ENCODE peak calls at places on chromosomes 16 and 17, in nine cellular contexts. A is psoas muscle, V is breast epithelium, S is cardiac muscle cell, C is BJ, M is thoracic aorta, Q is testis, R is right atrium auricular region, J is brain microvascular endothelial cell. F is an unnamed sample.

GRCh38 chr16:81997738-81998137 is 13.5 kb downstream of the SDR42E1 start:
- DNase-seq in R (no peak), S (peak; percentile 89), M (no peak), A (no peak), Q (peak; percentile 53), C (peak; percentile 60), J (peak; percentile 88), V (no peak), F (peak; percentile 42)

GRCh38 chr17:45048795-45049563 is 2.5 kb downstream of the DCAKD start:
- DNase-seq in V (no peak), S (no peak), J (no peak), R (no peak), Q (no peak), A (no peak), M (no peak), C (no peak), F (no peak)

GRCh38 chr17:4236456-4236855 is 27.3 kb downstream of the ANKFY1 start:
- DNase-seq in Q (no peak), V (no peak), C (no peak), M (no peak), A (no peak), S (peak; percentile 32), R (no peak), J (peak; percentile 45), F (no peak)

GRCh38 chr16:2981177-2981898 is 1.1 kb upstream of the PKMYT1 start:
- DNase-seq in J (no peak), S (peak; percentile 43), Q (peak; percentile 64), A (no peak), M (no peak), V (no peak), C (no peak), R (no peak), F (no peak)

GRCh38 chr17:78966906-78967600 is 12.7 kb downstream of the LGALS3BP start:
- DNase-seq in Q (no peak), C (no peak), V (no peak), R (no peak), J (no peak), A (no peak), S (no peak), M (no peak), F (no peak)

GRCh38 chr17:35315283-35315682 is 58.1 kb downstream of the SLFN11 start:
- DNase-seq in R (no peak), M (no peak), J (peak; percentile 86), C (peak; percentile 75), S (peak; percentile 91), A (peak; percentile 73), Q (no peak), V (no peak), F (no peak)

GRCh38 chr17:4220655-4221054 is 43.1 kb downstream of the ANKFY1 start:
- DNase-seq in C (no peak), Q (peak; percentile 55), A (no peak), R (no peak), V (no peak), J (no peak), M (no peak), S (peak; percentile 34), F (no peak)

GRCh38 chr17:28370035-28370743 is at the start of gene VTN:
- DNase-seq in C (no peak), R (peak; percentile 83), M (no peak), V (no peak), J (no peak), Q (peak; percentile 59), S (peak; percentile 91), A (no peak), F (no peak)

GRCh38 chr16:1188781-1189189 is 35.9 kb downstream of the CACNA1H start:
- DNase-seq in J (no peak), C (no peak), M (no peak), A (no peak), S (peak; percentile 49), V (peak; percentile 20), R (no peak), Q (peak; percentile 61), F (no peak)

GRCh38 chr17:33140413-33141099 is 148.9 kb downstream of the SPACA3 start:
- DNase-seq in A (no peak), C (no peak), M (no peak), V (no peak), S (no peak), R (no peak), J (no peak), Q (no peak), F (no peak)

GRCh38 chr17:40915199-40915661 is 22.2 kb downstream of the KRT23 start:
- DNase-seq in V (no peak), M (no peak), S (peak; percentile 68), C (peak; percentile 96), R (no peak), J (peak; percentile 81), A (no peak), Q (no peak), F (peak; percentile 97)

GRCh38 chr17:50841949-50842354 is 6.6 kb downstream of the WFIKKN2 start:
- DNase-seq in R (peak; percentile 72), S (peak; percentile 78), C (no peak), V (peak; percentile 62), M (no peak), A (peak; percentile 80), Q (peak; percentile 80), J (peak; percentile 60), F (no peak)

GRCh38 chr17:50843150-50843905 is 7.9 kb downstream of the WFIKKN2 start:
- DNase-seq in S (no peak), V (no peak), J (no peak), R (no peak), M (no peak), Q (no peak), A (no peak), C (no peak), F (no peak)

GRCh38 chr17:50845260-50846147 is 10.1 kb downstream of the WFIKKN2 start:
- DNase-seq in R (no peak), C (no peak), Q (no peak), V (peak; percentile 53), M (no peak), J (no peak), S (no peak), A (peak; percentile 85), F (no peak)

GRCh38 chr17:50842506-50843149 is 7.2 kb downstream of the WFIKKN2 start:
- DNase-seq in C (no peak), M (no peak), A (no peak), V (no peak), R (no peak), Q (no peak), S (no peak), J (no peak), F (no peak)

GRCh38 chr17:50844117-50844700 is 8.8 kb downstream of the WFIKKN2 start:
- DNase-seq in M (no peak), J (no peak), S (no peak), A (no peak), R (no peak), V (no peak), Q (no peak), C (no peak), F (no peak)
- H3K27me3 ChIP-seq in M (no peaks in the 10 kb centered on the region), J (no peaks in the 10 kb centered on the region), S (no peaks in the 10 kb centered on the region), A (no peaks in the 10 kb centered on the region), R (no peaks in the 10 kb centered on the region), V (no peaks in the 10 kb centered on the region), Q (no peaks in the 10 kb centered on the region), C (no peaks in the 10 kb centered on the region), F (no peaks in the 10 kb centered on the region)

GRCh38 chr17:57810740-57811632 is 38.9 kb downstream of the MRPS23 start:
- DNase-seq in M (no peak), V (peak; percentile 23), Q (peak; percentile 56), C (peak; percentile 4), R (no peak), J (peak; percentile 11), A (peak; percentile 65), S (peak; percentile 82), F (no peak)
- TF ChIP-seq CTCF in M (peak; percentile 8), V (no peak), Q (no peak), C (no peak), R (no peak), J (no peak), A (no peak), S (peak; percentile 8), F (no peak)

GRCh38 chr16:12896562-12896961 is 4.8 kb upstream of the SHISA9 start:
- DNase-seq in Q (no peak), J (no peak), R (no peak), A (no peak), C (no peak), V (no peak), M (no peak), S (no peak), F (no peak)

GRCh38 chr16:12891836-12892235 is 9.6 kb upstream of the SHISA9 start:
- DNase-seq in M (no peak), Q (no peak), V (no peak), J (no peak), R (no peak), S (no peak), A (no peak), C (no peak), F (no peak)

GRCh38 chr16:12898556-12898955 is 2.8 kb upstream of the SHISA9 start:
- DNase-seq in V (no peak), J (no peak), M (no peak), S (no peak), A (no peak), C (no peak), Q (no peak), R (no peak), F (no peak)

DNA sequence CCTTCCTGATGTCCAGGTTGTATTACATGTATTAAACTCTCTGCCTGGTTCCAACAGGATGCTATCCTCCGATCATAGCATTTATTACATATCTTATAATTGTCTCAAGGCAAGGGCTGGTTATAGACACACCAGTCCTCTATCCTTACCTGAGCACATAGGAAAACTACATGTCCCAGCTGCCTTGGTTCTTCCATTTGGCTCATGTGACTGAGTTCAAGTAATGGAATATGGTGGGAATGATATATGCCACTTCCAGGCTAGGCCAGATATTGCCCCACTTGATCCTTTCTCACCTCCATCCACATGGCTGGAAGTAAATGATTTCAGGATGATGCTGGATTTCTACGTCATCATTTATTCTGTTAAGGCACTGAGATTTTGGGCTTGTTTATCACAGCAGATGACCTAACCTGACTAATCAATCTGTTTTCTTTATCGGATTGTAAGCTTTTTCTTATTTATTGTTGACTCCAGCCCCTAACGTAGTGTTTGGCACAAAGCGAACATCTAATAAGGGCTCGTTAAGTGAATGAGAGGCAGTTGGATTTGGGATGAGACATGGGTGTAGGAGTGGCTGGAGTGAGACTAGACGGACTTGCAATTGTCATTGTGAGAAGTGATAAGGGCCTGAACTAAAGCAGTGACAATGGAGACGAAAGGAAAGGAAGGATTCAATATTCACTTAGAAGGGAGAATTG is 8.2 kb upstream of the SHISA9 start:
- DNase-seq in A (no peak), R (no peak), Q (no peak), M (no peak), C (no peak), V (no peak), J (no peak), S (no peak), F (no peak)
- H3K27me3 ChIP-seq in A (no peaks in the 10 kb centered on the region), R (no peaks in the 10 kb centered on the region), Q (no peaks in the 10 kb centered on the region), M (no peaks in the 10 kb centered on the region), C (no peaks in the 10 kb centered on the region), V (no peaks in the 10 kb centered on the region), J (no peaks in the 10 kb centered on the region), S (peaks cover 5% of the 10 kb centered on the region), F (no peaks in the 10 kb centered on the region)

DNA sequence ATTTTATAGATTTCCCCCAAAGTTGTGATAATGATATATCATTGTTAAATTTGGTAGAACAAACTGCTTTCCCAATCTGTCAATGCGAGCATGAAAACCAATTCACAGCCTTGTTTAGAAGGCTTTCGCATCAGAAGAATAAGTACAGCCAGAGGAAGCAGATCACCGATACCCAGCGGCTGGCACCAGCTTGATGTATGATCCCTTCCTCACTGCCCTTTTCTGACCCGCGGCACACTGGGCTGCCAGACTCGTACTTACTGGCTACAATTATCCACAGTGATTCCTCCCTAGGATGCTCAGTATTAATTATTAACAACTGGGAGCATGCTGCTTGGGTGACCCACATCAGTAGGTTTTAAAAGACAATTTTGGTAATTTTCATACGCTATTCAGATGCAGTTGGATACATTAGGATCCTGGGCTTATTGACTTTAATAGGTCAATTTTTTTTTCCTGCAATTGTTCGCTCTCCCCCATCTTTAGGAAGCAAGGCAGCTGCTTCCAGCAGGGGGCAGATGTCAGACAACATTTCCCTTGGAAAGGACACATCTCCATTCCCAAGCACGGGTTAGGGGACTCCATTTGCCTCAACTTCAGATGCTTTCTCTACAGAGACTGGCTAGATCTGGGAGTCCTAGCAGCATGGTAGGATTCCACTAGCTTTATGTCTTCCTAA is 582.7 kb upstream of the PSMD7 start:
- DNase-seq in Q (peak; percentile 55), S (peak; percentile 24), A (no peak), C (no peak), J (peak; percentile 26), V (no peak), R (no peak), M (no peak), F (no peak)
- TF ChIP-seq CTCF in Q (no peak), S (peak; percentile 39), A (peak; percentile 56), C (peak; percentile 39), J (peak; percentile 69), V (no peak), R (peak; percentile 50), M (peak; percentile 10), F (peak; percentile 52)

F was measured in kidney epithelial cell.